ENCODE peak calls at places on chromosomes 5 and 9, in seven cellular contexts. One of them, this sample, is unnamed.

GRCh38 chr5:126914813-126915436 is 115.4 kb downstream of the MARCHF3 start:
- DNase-seq in K562: no peak
- DNase-seq in transverse colon: no peak
- DNase-seq in NB4: no peak
- DNase-seq in tibial nerve: no peak
- DNase-seq in adrenal gland: no peak
- DNase-seq in spleen: no peak
- DNase-seq in this sample: no peak

GRCh38 chr5:1243487-1244152 is 18.4 kb downstream of the SLC6A18 start:
- DNase-seq in spleen: no peak
- DNase-seq in tibial nerve: no peak
- DNase-seq in adrenal gland: no peak
- DNase-seq in K562: no peak
- DNase-seq in transverse colon: no peak
- DNase-seq in NB4: no peak
- DNase-seq in this sample: no peak

GRCh38 chr5:177982956-177983355 is 13.1 kb downstream of the PROP1 start:
- DNase-seq in NB4: no peak
- DNase-seq in tibial nerve: no peak
- DNase-seq in K562: no peak
- DNase-seq in spleen: no peak
- DNase-seq in transverse colon: no peak
- DNase-seq in adrenal gland: peak
- DNase-seq in this sample: peak

GRCh38 chr9:89363311-89363670 is 45.0 kb downstream of the SECISBP2 start:
- DNase-seq in spleen: no peak
- DNase-seq in adrenal gland: peak
- DNase-seq in K562: no peak
- DNase-seq in transverse colon: no peak
- DNase-seq in NB4: no peak
- DNase-seq in tibial nerve: no peak
- DNase-seq in this sample: no peak

GRCh38 chr5:38008198-38008597 is 168.4 kb upstream of the GDNF start:
- DNase-seq in NB4: no peak
- DNase-seq in spleen: no peak
- DNase-seq in transverse colon: no peak
- DNase-seq in K562: no peak
- DNase-seq in adrenal gland: no peak
- DNase-seq in tibial nerve: no peak
- DNase-seq in this sample: no peak

GRCh38 chr5:102715405-102715804 is 39.7 kb upstream of the PAM start:
- DNase-seq in tibial nerve: no peak
- DNase-seq in transverse colon: no peak
- DNase-seq in spleen: no peak
- DNase-seq in NB4: no peak
- DNase-seq in adrenal gland: no peak
- DNase-seq in K562: no peak
- DNase-seq in this sample: peak

GRCh38 chr5:129541648-129542251 is 81.7 kb downstream of the ADAMTS19 start:
- DNase-seq in adrenal gland: no peak
- DNase-seq in K562: peak
- DNase-seq in transverse colon: no peak
- DNase-seq in spleen: no peak
- DNase-seq in NB4: peak
- DNase-seq in tibial nerve: no peak
- DNase-seq in this sample: no peak

GRCh38 chr9:71446499-71447411 is 321.6 kb downstream of the CEMIP2 start:
- DNase-seq in tibial nerve: peak
- DNase-seq in adrenal gland: no peak
- DNase-seq in NB4: peak
- DNase-seq in K562: peak
- DNase-seq in transverse colon: peak
- DNase-seq in spleen: peak
- DNase-seq in this sample: no peak

GRCh38 chr9:135992486-135993408 is 31.6 kb upstream of the UBAC1 start:
- DNase-seq in adrenal gland: peak
- DNase-seq in tibial nerve: peak
- DNase-seq in spleen: peak
- DNase-seq in transverse colon: peak
- DNase-seq in K562: peak
- DNase-seq in NB4: peak
- DNase-seq in this sample: peak

GRCh38 chr5:179778591-179778990 is 15.2 kb upstream of the LTC4S start:
- DNase-seq in K562: no peak
- DNase-seq in spleen: peak
- DNase-seq in tibial nerve: no peak
- DNase-seq in NB4: no peak
- DNase-seq in adrenal gland: no peak
- DNase-seq in transverse colon: no peak
- DNase-seq in this sample: no peak

GRCh38 chr5:179777909-179778308 is 15.9 kb upstream of the LTC4S start:
- DNase-seq in adrenal gland: no peak
- DNase-seq in NB4: peak
- DNase-seq in transverse colon: no peak
- DNase-seq in tibial nerve: no peak
- DNase-seq in K562: no peak
- DNase-seq in spleen: peak
- DNase-seq in this sample: no peak

GRCh38 chr5:179781846-179782245 is 11.9 kb upstream of the LTC4S start:
- DNase-seq in spleen: peak
- DNase-seq in adrenal gland: no peak
- DNase-seq in K562: no peak
- DNase-seq in tibial nerve: no peak
- DNase-seq in NB4: no peak
- DNase-seq in transverse colon: no peak
- DNase-seq in this sample: no peak

GRCh38 chr5:179779826-179780225 is 14.0 kb upstream of the LTC4S start:
- DNase-seq in adrenal gland: no peak
- DNase-seq in transverse colon: no peak
- DNase-seq in K562: no peak
- DNase-seq in spleen: peak
- DNase-seq in tibial nerve: no peak
- DNase-seq in NB4: no peak
- DNase-seq in this sample: no peak

DNA sequence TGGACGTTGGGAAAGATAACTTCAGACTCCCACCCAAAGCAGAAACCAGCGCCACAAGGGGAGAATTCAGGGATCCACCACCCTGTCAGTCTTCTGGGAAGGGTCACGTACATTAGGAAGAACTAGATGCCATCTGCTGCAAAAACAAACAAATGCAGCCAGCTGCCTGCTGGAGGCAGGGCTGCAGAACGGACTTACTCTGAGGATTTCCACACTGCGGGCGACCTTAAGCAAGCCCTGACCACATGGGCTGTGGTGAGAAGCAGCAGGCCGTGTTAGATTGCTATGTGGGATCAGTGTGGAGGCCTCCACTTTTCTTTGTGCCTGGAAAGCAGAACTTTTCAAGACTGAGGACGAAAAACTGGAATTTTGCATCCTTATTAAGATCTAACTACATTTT is 13.4 kb upstream of the LTC4S start:
- DNase-seq in transverse colon: no peak
- DNase-seq in adrenal gland: no peak
- DNase-seq in tibial nerve: no peak
- DNase-seq in K562: no peak
- DNase-seq in spleen: peak
- DNase-seq in NB4: peak
- DNase-seq in this sample: no peak
- H3K4me3 ChIP-seq in transverse colon: no peak
- H3K4me3 ChIP-seq in adrenal gland: no peak
- H3K4me3 ChIP-seq in tibial nerve: no peak
- H3K4me3 ChIP-seq in K562: no peak
- H3K4me3 ChIP-seq in spleen: no peak
- H3K4me3 ChIP-seq in NB4: no peak
- H3K4me3 ChIP-seq in this sample: no peak

GRCh38 chr5:154199671-154200220 is 9.2 kb downstream of the GALNT10 start:
- DNase-seq in tibial nerve: no peak
- DNase-seq in NB4: no peak
- DNase-seq in adrenal gland: no peak
- DNase-seq in spleen: no peak
- DNase-seq in K562: no peak
- DNase-seq in transverse colon: no peak
- DNase-seq in this sample: no peak

GRCh38 chr5:154196955-154197652 is 6.6 kb downstream of the GALNT10 start:
- DNase-seq in NB4: peak
- DNase-seq in transverse colon: no peak
- DNase-seq in adrenal gland: no peak
- DNase-seq in K562: peak
- DNase-seq in tibial nerve: no peak
- DNase-seq in spleen: no peak
- DNase-seq in this sample: no peak

GRCh38 chr5:154197801-154198461 is 7.4 kb downstream of the GALNT10 start:
- DNase-seq in adrenal gland: no peak
- DNase-seq in spleen: no peak
- DNase-seq in K562: no peak
- DNase-seq in NB4: no peak
- DNase-seq in transverse colon: no peak
- DNase-seq in tibial nerve: no peak
- DNase-seq in this sample: no peak

GRCh38 chr5:154199263-154199662 is 8.7 kb downstream of the GALNT10 start:
- DNase-seq in NB4: no peak
- DNase-seq in K562: peak
- DNase-seq in tibial nerve: no peak
- DNase-seq in adrenal gland: no peak
- DNase-seq in transverse colon: no peak
- DNase-seq in spleen: no peak
- DNase-seq in this sample: no peak

DNA sequence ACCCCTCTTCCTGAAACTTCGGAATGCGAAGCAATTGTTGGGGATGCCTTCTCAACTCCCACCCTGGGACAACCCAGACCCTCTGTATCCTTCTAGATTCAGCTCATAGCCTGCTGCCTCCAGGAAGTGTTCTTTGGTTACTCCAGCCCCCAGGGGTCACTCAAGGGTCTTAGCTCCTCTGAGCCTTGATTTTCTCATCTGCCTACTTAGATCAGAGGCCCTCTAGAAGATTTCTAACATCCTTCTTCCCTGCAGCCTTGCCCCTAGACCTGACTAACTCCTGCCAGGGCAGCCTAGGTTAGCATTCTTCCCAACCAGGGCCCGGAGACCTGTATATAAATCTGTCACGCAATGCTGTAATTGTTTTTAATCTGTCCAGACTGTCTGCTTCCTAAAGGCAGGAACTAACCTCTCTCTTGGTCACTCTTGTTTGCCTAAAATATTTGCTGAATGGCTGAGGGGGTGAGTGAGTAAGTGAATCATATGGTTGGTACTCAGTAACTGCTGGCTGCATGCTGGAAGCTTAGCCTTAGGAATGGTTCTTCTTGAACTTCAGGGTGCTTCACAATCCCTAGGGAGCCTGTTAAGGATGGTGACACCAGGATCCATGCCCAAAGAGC is 8.2 kb downstream of the GALNT10 start:
- DNase-seq in tibial nerve: no peak
- DNase-seq in transverse colon: no peak
- DNase-seq in adrenal gland: no peak
- DNase-seq in spleen: no peak
- DNase-seq in NB4: no peak
- DNase-seq in K562: no peak
- DNase-seq in this sample: no peak
- TF ChIP-seq POLR2A in tibial nerve: no peak
- TF ChIP-seq POLR2A in transverse colon: no peak
- TF ChIP-seq POLR2A in adrenal gland: no peak
- TF ChIP-seq POLR2A in spleen: no peak
- TF ChIP-seq POLR2A in NB4: no peak
- TF ChIP-seq POLR2A in K562: no peak
- TF ChIP-seq POLR2A in this sample: no peak

GRCh38 chr9:12667892-12668291 is 25.3 kb upstream of the TYRP1 start:
- DNase-seq in K562: no peak
- DNase-seq in transverse colon: no peak
- DNase-seq in spleen: no peak
- DNase-seq in adrenal gland: no peak
- DNase-seq in tibial nerve: no peak
- DNase-seq in NB4: no peak
- DNase-seq in this sample: no peak

DNA sequence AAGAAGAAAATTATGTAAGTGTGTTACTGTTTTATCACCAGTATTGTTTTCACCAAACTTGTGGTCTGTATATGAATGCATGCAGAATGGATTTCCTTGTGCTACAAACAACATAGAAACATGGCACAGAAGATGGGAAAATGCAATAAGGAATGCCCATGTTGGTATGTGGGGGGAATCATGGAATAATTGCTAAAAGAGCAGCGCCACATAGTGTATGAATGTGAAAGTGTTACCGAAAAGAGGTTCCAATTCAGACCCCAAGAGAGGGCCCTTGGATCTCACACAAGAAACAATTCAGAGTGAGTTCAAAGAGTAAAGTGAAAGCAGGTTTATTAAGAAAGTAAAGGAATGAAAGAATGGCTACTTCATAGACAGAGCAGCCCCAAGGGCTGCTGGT is 26.4 kb upstream of the TYRP1 start:
- DNase-seq in spleen: no peak
- DNase-seq in adrenal gland: no peak
- DNase-seq in NB4: peak
- DNase-seq in K562: no peak
- DNase-seq in transverse colon: no peak
- DNase-seq in tibial nerve: no peak
- DNase-seq in this sample: no peak
- TF ChIP-seq CTCF in spleen: no peak
- TF ChIP-seq CTCF in adrenal gland: no peak
- TF ChIP-seq CTCF in NB4: peak
- TF ChIP-seq CTCF in K562: no peak
- TF ChIP-seq CTCF in transverse colon: no peak
- TF ChIP-seq CTCF in tibial nerve: no peak
- TF ChIP-seq CTCF in this sample: no peak

GRCh38 chr9:107881625-107882300 is 392.2 kb upstream of the KLF4 start:
- DNase-seq in adrenal gland: no peak
- DNase-seq in NB4: no peak
- DNase-seq in K562: no peak
- DNase-seq in transverse colon: no peak
- DNase-seq in tibial nerve: no peak
- DNase-seq in spleen: no peak
- DNase-seq in this sample: no peak

GRCh38 chr9:107878462-107878861 is 388.9 kb upstream of the KLF4 start:
- DNase-seq in tibial nerve: no peak
- DNase-seq in NB4: peak
- DNase-seq in adrenal gland: no peak
- DNase-seq in spleen: no peak
- DNase-seq in transverse colon: no peak
- DNase-seq in K562: no peak
- DNase-seq in this sample: no peak

GRCh38 chr9:107888773-107889227 is 399.2 kb upstream of the KLF4 start:
- DNase-seq in adrenal gland: no peak
- DNase-seq in spleen: no peak
- DNase-seq in tibial nerve: no peak
- DNase-seq in NB4: no peak
- DNase-seq in K562: no peak
- DNase-seq in transverse colon: no peak
- DNase-seq in this sample: no peak

DNA sequence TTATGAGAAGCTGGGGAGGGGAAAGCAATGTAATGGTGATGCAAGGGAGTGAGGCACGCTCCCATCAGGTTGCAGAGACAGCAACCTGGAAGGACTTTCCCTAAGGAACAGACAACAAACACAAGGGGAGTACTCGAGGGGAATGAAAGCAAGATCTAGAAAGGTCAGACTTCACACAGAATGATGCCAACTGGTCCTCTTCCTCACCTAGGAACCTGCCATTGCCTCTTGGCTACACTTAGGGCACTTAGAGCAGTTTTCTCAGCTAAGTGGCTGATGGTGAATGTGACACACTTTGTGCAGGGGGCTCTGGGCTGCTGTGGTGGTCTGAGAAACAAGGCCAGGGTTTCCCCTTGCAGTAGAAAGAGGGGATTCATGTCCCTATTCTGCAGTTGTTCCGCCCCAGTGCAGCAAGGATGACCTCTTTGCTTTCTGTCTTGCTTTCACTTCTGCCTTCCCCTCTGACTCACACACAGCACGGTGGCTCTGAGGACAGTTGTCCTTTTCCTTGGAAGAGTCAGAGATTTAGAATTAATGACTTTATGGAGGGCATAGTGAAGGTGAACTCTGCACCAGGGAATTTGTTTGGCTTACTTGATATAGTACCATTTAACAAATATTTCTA is 394.0 kb upstream of the KLF4 start:
- DNase-seq in K562: no peak
- DNase-seq in adrenal gland: peak
- DNase-seq in transverse colon: peak
- DNase-seq in tibial nerve: no peak
- DNase-seq in NB4: no peak
- DNase-seq in spleen: no peak
- DNase-seq in this sample: no peak
- H3K4me3 ChIP-seq in K562: no peak
- H3K4me3 ChIP-seq in adrenal gland: no peak
- H3K4me3 ChIP-seq in transverse colon: no peak
- H3K4me3 ChIP-seq in tibial nerve: no peak
- H3K4me3 ChIP-seq in NB4: no peak
- H3K4me3 ChIP-seq in spleen: no peak
- H3K4me3 ChIP-seq in this sample: no peak

This sample was measured in lower leg skin.